ENCODE peak calls at places on chromosome 13, in nine cellular contexts. One of them, this sample, is unnamed.

GRCh38 chr13:47114030-47114429 is 217.2 kb upstream of the HTR2A start:
- DNase-seq in activated T-helper 1 cell treated with anti-CD3 and anti-CD28 coated beads, Interleukin-2, amount 50 U/mL, for 16 hours: no peak
- DNase-seq in Panc1: no peak
- DNase-seq in activated naive CD8-positive, alpha-beta T cell treated with anti-CD3 and anti-CD28 coated beads, Interleukin-2, amount 50 U/mL, for 24 hours: no peak
- DNase-seq in SK-N-DZ: no peak
- DNase-seq in ecto neural progenitor cell: no peak
- DNase-seq in amniotic epithelial cell: peak; percentile 76
- DNase-seq in AG09309: peak; percentile 56
- DNase-seq in dermis blood vessel endothelial cell: no peak
- DNase-seq in this sample: no peak

GRCh38 chr13:113410472-113411201 is 42.7 kb downstream of the ADPRHL1 start:
- DNase-seq in activated T-helper 1 cell treated with anti-CD3 and anti-CD28 coated beads, Interleukin-2, amount 50 U/mL, for 16 hours: no peak
- DNase-seq in Panc1: peak; percentile 65
- DNase-seq in activated naive CD8-positive, alpha-beta T cell treated with anti-CD3 and anti-CD28 coated beads, Interleukin-2, amount 50 U/mL, for 24 hours: no peak
- DNase-seq in SK-N-DZ: no peak
- DNase-seq in ecto neural progenitor cell: no peak
- DNase-seq in amniotic epithelial cell: peak; percentile 34
- DNase-seq in AG09309: peak; percentile 45
- DNase-seq in dermis blood vessel endothelial cell: no peak
- DNase-seq in this sample: no peak

GRCh38 chr13:52356327-52356726 is 49.6 kb downstream of the THSD1 start:
- DNase-seq in activated T-helper 1 cell treated with anti-CD3 and anti-CD28 coated beads, Interleukin-2, amount 50 U/mL, for 16 hours: no peak
- DNase-seq in Panc1: no peak
- DNase-seq in activated naive CD8-positive, alpha-beta T cell treated with anti-CD3 and anti-CD28 coated beads, Interleukin-2, amount 50 U/mL, for 24 hours: no peak
- DNase-seq in SK-N-DZ: no peak
- DNase-seq in ecto neural progenitor cell: no peak
- DNase-seq in amniotic epithelial cell: peak; percentile 47
- DNase-seq in AG09309: no peak
- DNase-seq in dermis blood vessel endothelial cell: no peak
- DNase-seq in this sample: no peak

GRCh38 chr13:47076536-47076935 is 179.7 kb upstream of the HTR2A start:
- DNase-seq in activated T-helper 1 cell treated with anti-CD3 and anti-CD28 coated beads, Interleukin-2, amount 50 U/mL, for 16 hours: no peak
- DNase-seq in Panc1: no peak
- DNase-seq in activated naive CD8-positive, alpha-beta T cell treated with anti-CD3 and anti-CD28 coated beads, Interleukin-2, amount 50 U/mL, for 24 hours: no peak
- DNase-seq in SK-N-DZ: no peak
- DNase-seq in ecto neural progenitor cell: no peak
- DNase-seq in amniotic epithelial cell: peak; percentile 7
- DNase-seq in AG09309: no peak
- DNase-seq in dermis blood vessel endothelial cell: no peak
- DNase-seq in this sample: no peak

GRCh38 chr13:53020764-53021332 is 7.8 kb upstream of the OLFM4 start:
- DNase-seq in activated T-helper 1 cell treated with anti-CD3 and anti-CD28 coated beads, Interleukin-2, amount 50 U/mL, for 16 hours: no peak
- DNase-seq in Panc1: no peak
- DNase-seq in activated naive CD8-positive, alpha-beta T cell treated with anti-CD3 and anti-CD28 coated beads, Interleukin-2, amount 50 U/mL, for 24 hours: no peak
- DNase-seq in SK-N-DZ: no peak
- DNase-seq in ecto neural progenitor cell: no peak
- DNase-seq in amniotic epithelial cell: no peak
- DNase-seq in AG09309: no peak
- DNase-seq in dermis blood vessel endothelial cell: no peak
- DNase-seq in this sample: no peak

GRCh38 chr13:77985866-77986636 is 67.4 kb upstream of the EDNRB start:
- DNase-seq in activated T-helper 1 cell treated with anti-CD3 and anti-CD28 coated beads, Interleukin-2, amount 50 U/mL, for 16 hours: no peak
- DNase-seq in Panc1: no peak
- DNase-seq in activated naive CD8-positive, alpha-beta T cell treated with anti-CD3 and anti-CD28 coated beads, Interleukin-2, amount 50 U/mL, for 24 hours: no peak
- DNase-seq in SK-N-DZ: no peak
- DNase-seq in ecto neural progenitor cell: no peak
- DNase-seq in amniotic epithelial cell: no peak
- DNase-seq in AG09309: no peak
- DNase-seq in dermis blood vessel endothelial cell: peak; percentile 9
- DNase-seq in this sample: no peak

GRCh38 chr13:80755925-80756324 is 415.0 kb upstream of the SPRY2 start:
- DNase-seq in activated T-helper 1 cell treated with anti-CD3 and anti-CD28 coated beads, Interleukin-2, amount 50 U/mL, for 16 hours: no peak
- DNase-seq in Panc1: no peak
- DNase-seq in activated naive CD8-positive, alpha-beta T cell treated with anti-CD3 and anti-CD28 coated beads, Interleukin-2, amount 50 U/mL, for 24 hours: no peak
- DNase-seq in SK-N-DZ: no peak
- DNase-seq in ecto neural progenitor cell: no peak
- DNase-seq in amniotic epithelial cell: no peak
- DNase-seq in AG09309: no peak
- DNase-seq in dermis blood vessel endothelial cell: no peak
- DNase-seq in this sample: no peak

GRCh38 chr13:112032186-112032835 is 34.6 kb upstream of the SOX1 start:
- DNase-seq in activated T-helper 1 cell treated with anti-CD3 and anti-CD28 coated beads, Interleukin-2, amount 50 U/mL, for 16 hours: no peak
- DNase-seq in Panc1: no peak
- DNase-seq in activated naive CD8-positive, alpha-beta T cell treated with anti-CD3 and anti-CD28 coated beads, Interleukin-2, amount 50 U/mL, for 24 hours: no peak
- DNase-seq in SK-N-DZ: no peak
- DNase-seq in ecto neural progenitor cell: no peak
- DNase-seq in amniotic epithelial cell: no peak
- DNase-seq in AG09309: no peak
- DNase-seq in dermis blood vessel endothelial cell: no peak
- DNase-seq in this sample: no peak

GRCh38 chr13:88526186-88526852 is 855.1 kb downstream of the SLITRK5 start:
- DNase-seq in activated T-helper 1 cell treated with anti-CD3 and anti-CD28 coated beads, Interleukin-2, amount 50 U/mL, for 16 hours: no peak
- DNase-seq in Panc1: no peak
- DNase-seq in activated naive CD8-positive, alpha-beta T cell treated with anti-CD3 and anti-CD28 coated beads, Interleukin-2, amount 50 U/mL, for 24 hours: no peak
- DNase-seq in SK-N-DZ: peak; percentile 9
- DNase-seq in ecto neural progenitor cell: no peak
- DNase-seq in amniotic epithelial cell: no peak
- DNase-seq in AG09309: no peak
- DNase-seq in dermis blood vessel endothelial cell: no peak
- DNase-seq in this sample: no peak